ENCODE peak calls at places on chromosomes 2 and 18, in ten cellular contexts. D is ovary; Z is Right ventricle myocardium inferior; W is mesenchymal stem cell; F is body of pancreas; L is H7; P is neural crest cell; N is CD8-positive, alpha-beta T cell; X is endothelial cell; K is prostate gland. M is an unnamed sample.

GRCh38 chr2:43754180-43754579 is 19.7 kb upstream of the DYNC2LI1 start:
- DNase-seq in D (no peak), Z (no peak), W (no peak), F (no peak), L (no peak), P (no peak), N (no peak), X (no peak), K (no peak), M (no peak)

GRCh38 chr2:238845583-238846480 is 2.1 kb upstream of the TWIST2 start:
- DNase-seq in D (no peak), Z (no peak), W (peak), F (no peak), L (no peak), P (no peak), N (no peak), X (no peak), K (no peak), M (no peak)

GRCh38 chr2:95275601-95276243 is 1.5 kb downstream of the PROM2 start:
- DNase-seq in D (no peak), Z (no peak), W (no peak), F (peak), L (peak), P (no peak), N (no peak), X (no peak), K (peak), M (no peak)

GRCh38 chr2:36701391-36701795 is 4.9 kb downstream of the VIT start:
- DNase-seq in D (no peak), Z (no peak), W (no peak), F (no peak), L (no peak), P (no peak), N (no peak), X (no peak), K (peak), M (no peak)

GRCh38 chr2:97992836-97993825 is 2.6 kb downstream of the TMEM131 start:
- DNase-seq in D (no peak), Z (no peak), W (no peak), F (no peak), L (no peak), P (no peak), N (no peak), X (no peak), K (no peak), M (no peak)

GRCh38 chr2:215751200-215751910 is 262.0 kb downstream of the MREG start:
- DNase-seq in D (no peak), Z (no peak), W (peak), F (no peak), L (no peak), P (no peak), N (no peak), X (no peak), K (no peak), M (no peak)

GRCh38 chr18:7269903-7270302 is 39.0 kb downstream of the LRRC30 start:
- DNase-seq in D (no peak), Z (no peak), W (no peak), F (no peak), L (no peak), P (no peak), N (no peak), X (no peak), K (no peak), M (no peak)

GRCh38 chr18:417495-417894 is 83.0 kb downstream of the COLEC12 start:
- DNase-seq in D (no peak), Z (no peak), W (no peak), F (no peak), L (no peak), P (no peak), N (no peak), X (no peak), K (no peak), M (no peak)

GRCh38 chr18:65091737-65092329 is 659.0 kb upstream of the CDH7 start:
- DNase-seq in D (no peak), Z (no peak), W (peak), F (peak), L (peak), P (no peak), N (no peak), X (peak), K (no peak), M (no peak)

GRCh38 chr2:112493858-112494648 is 12.1 kb downstream of the TTL start:
- DNase-seq in D (no peak), Z (no peak), W (peak), F (no peak), L (no peak), P (no peak), N (no peak), X (no peak), K (no peak), M (no peak)

GRCh38 chr18:79542876-79543750 is 136.5 kb upstream of the CTDP1 start:
- DNase-seq in D (no peak), Z (no peak), W (no peak), F (no peak), L (no peak), P (no peak), N (no peak), X (no peak), K (no peak), M (no peak)

GRCh38 chr2:168757223-168757622 is 45.2 kb upstream of the NOSTRIN start:
- DNase-seq in D (no peak), Z (no peak), W (no peak), F (no peak), L (no peak), P (no peak), N (no peak), X (no peak), K (no peak), M (no peak)

GRCh38 chr2:122031544-122032263 is 276.3 kb downstream of the TSN start:
- DNase-seq in D (no peak), Z (no peak), W (no peak), F (peak), L (no peak), P (no peak), N (no peak), X (no peak), K (no peak), M (no peak)

GRCh38 chr2:65527451-65528240 is 95.2 kb upstream of the SPRED2 start:
- DNase-seq in D (no peak), Z (no peak), W (no peak), F (no peak), L (no peak), P (no peak), N (no peak), X (no peak), K (no peak), M (no peak)

GRCh38 chr2:119066272-119066804 is 92.2 kb downstream of the C1QL2 start:
- DNase-seq in D (no peak), Z (no peak), W (no peak), F (no peak), L (no peak), P (no peak), N (no peak), X (no peak), K (no peak), M (no peak)

M was measured in T-helper 1 cell.